ENCODE peak calls at places on chromosomes 3 and 15, in seven cellular contexts. L is tibial artery, D is A549, E is AG09309, P is HepG2, Q is fibroblast of lung, F is GM13977. C is an unnamed sample.

GRCh38 chr3:195910499-195910845 is 2.1 kb upstream of the TNK2 start:
- DNase-seq in E (no peak), F (no peak), P (no peak), D (no peak), Q (no peak), L (peak; percentile 60), C (no peak)

GRCh38 chr15:101445562-101446526 is 43.7 kb downstream of the PCSK6 start:
- DNase-seq in L (no peak), D (peak; percentile 22), Q (peak; percentile 10), P (peak; percentile 87), F (no peak), E (no peak), C (no peak)

GRCh38 chr15:91468861-91469260 is 368.8 kb downstream of the SV2B start:
- DNase-seq in D (no peak), L (no peak), Q (no peak), P (no peak), F (no peak), E (no peak), C (no peak)

GRCh38 chr3:30355622-30356021 is 250.8 kb upstream of the TGFBR2 start:
- DNase-seq in Q (peak; percentile 87), E (peak; percentile 13), P (no peak), L (no peak), D (no peak), F (no peak), C (no peak)

GRCh38 chr3:155676252-155676981 is 68.5 kb downstream of the PLCH1 start:
- DNase-seq in E (no peak), F (no peak), D (peak; percentile 13), P (no peak), L (no peak), Q (peak; percentile 68), C (no peak)

GRCh38 chr3:24365168-24365567 is 129.5 kb downstream of the THRB start:
- DNase-seq in F (no peak), D (peak; percentile 84), L (peak; percentile 90), E (peak; percentile 46), P (peak; percentile 90), Q (peak; percentile 85), C (no peak)

GRCh38 chr15:76366714-76367113 is 30.1 kb downstream of the ISL2 start:
- DNase-seq in Q (no peak), D (no peak), F (no peak), P (no peak), E (no peak), L (no peak), C (no peak)

GRCh38 chr3:111712294-111713180 is 117.4 kb upstream of the ZBED2 start:
- DNase-seq in F (no peak), L (peak; percentile 76), E (no peak), P (no peak), D (no peak), Q (peak; percentile 64), C (no peak)

GRCh38 chr15:68418611-68419161 is 13.3 kb downstream of the ITGA11 start:
- DNase-seq in P (no peak), Q (peak; percentile 79), L (peak; percentile 70), D (peak; percentile 52), E (no peak), F (no peak), C (no peak)

GRCh38 chr15:85412956-85413854 is 32.8 kb downstream of the AKAP13 start:
- DNase-seq in F (peak; percentile 91), P (peak; percentile 90), D (peak; percentile 93), Q (peak; percentile 93), E (no peak), L (peak; percentile 78), C (peak; percentile 89)

GRCh38 chr15:76251717-76252116 is 59.6 kb downstream of the ETFA start:
- DNase-seq in D (no peak), L (no peak), P (no peak), E (no peak), F (no peak), Q (no peak), C (no peak)

GRCh38 chr3:24164967-24165366 is 219.9 kb downstream of the NR1D2 start:
- DNase-seq in L (no peak), Q (no peak), P (no peak), F (no peak), D (no peak), E (no peak), C (no peak)

GRCh38 chr3:161875483-161875882 is 378.9 kb downstream of the OTOL1 start:
- DNase-seq in F (no peak), L (no peak), E (no peak), D (no peak), Q (no peak), P (no peak), C (no peak)

GRCh38 chr3:155870945-155871745 is 695 bp downstream of the GMPS start:
- DNase-seq in D (peak; percentile 43), F (peak; percentile 57), E (no peak), Q (peak; percentile 4), P (no peak), L (peak; percentile 83), C (peak; percentile 59)

GRCh38 chr3:115804200-115804599 is 180.9 kb downstream of the GAP43 start:
- DNase-seq in D (no peak), L (no peak), F (no peak), P (no peak), E (no peak), Q (no peak), C (no peak)

GRCh38 chr3:52827441-52827840 is 3.0 kb downstream of the ITIH4 start:
- DNase-seq in Q (peak; percentile 34), E (no peak), F (no peak), L (no peak), D (no peak), P (no peak), C (no peak)

GRCh38 chr3:50068134-50068533 is 20.6 kb upstream of the RBM5 start:
- DNase-seq in D (no peak), F (no peak), Q (peak; percentile 66), P (no peak), L (no peak), E (peak; percentile 17), C (no peak)

GRCh38 chr3:172808969-172809546 is 58.5 kb downstream of the ECT2 start:
- DNase-seq in E (peak; percentile 7), Q (peak; percentile 38), L (no peak), P (peak; percentile 7), F (no peak), D (peak; percentile 40), C (no peak)

DNA sequence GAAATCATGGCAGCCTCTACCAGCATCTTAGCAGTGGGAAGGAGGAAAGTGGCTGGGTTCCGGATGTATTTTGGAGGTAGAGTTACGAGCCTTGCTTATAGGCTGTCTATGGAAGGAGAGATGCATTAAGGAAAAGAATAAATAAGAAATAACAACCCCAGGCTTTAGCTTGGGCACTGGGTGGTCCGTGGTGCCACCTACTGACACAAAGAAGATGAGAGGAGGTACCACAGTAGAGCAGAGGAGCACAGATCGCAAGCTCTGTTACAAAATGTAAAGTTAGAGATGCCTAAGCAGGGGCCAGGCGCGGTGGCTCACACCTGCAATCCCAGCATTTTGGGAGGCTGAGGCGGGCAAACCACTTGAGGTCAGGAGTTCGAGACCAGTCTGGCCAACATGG is 74.8 kb downstream of the TMEM39A start:
- DNase-seq in L (no peak), P (no peak), E (no peak), F (no peak), Q (no peak), D (no peak), C (no peak)
- TF ChIP-seq CTCF in L (no peak), P (peak; percentile 11), E (peak; percentile 18), F (no peak), Q (no peak), D (no peak), C (no peak)

DNA sequence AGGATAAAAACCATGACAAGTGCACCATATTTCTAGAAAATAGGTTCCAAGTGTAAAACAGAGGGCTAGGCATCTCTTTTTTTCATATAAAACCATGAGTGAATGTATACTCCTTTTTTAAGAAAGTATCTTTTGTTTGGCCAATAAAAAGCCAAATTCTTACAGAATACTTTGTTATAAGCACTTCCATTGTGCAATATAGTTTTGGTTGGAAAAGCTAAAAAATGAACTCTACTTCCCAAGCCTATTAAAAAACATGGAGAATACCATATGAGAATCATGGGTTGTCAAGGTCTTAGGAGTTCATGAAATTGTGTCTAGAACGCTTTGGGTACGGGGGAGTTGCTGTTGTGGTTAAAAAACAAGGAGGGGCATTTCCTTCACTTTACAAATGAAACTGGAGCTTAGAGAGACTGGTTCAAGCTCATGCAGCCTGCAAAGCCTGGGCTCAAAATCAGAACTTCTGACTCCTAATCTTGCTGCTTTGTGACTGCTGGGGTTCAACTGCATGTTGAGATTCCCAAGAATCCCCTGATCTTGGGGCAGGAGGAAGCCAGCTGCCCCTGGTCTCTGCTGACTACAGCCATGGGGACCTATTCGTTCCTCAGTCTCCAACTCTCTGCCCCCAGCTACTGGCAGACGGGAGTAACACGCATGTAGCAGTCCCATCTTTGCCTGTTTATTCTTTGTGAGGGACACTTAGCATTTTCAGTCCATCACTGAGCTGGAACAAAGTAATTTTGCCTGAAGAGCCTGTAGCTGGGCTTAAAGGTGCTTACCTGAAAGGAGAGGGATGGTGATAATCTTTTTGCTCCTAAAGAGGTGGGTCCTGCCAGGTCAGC is 229.1 kb downstream of the CHST2 start:
- DNase-seq in P (no peak), Q (no peak), L (no peak), E (no peak), D (no peak), F (no peak), C (peak; percentile 39)
- TF ChIP-seq CTCF in P (no peak), Q (peak; percentile 2), L (no peak), E (peak; percentile 29), D (no peak), F (peak; percentile 39), C (no peak)

DNA sequence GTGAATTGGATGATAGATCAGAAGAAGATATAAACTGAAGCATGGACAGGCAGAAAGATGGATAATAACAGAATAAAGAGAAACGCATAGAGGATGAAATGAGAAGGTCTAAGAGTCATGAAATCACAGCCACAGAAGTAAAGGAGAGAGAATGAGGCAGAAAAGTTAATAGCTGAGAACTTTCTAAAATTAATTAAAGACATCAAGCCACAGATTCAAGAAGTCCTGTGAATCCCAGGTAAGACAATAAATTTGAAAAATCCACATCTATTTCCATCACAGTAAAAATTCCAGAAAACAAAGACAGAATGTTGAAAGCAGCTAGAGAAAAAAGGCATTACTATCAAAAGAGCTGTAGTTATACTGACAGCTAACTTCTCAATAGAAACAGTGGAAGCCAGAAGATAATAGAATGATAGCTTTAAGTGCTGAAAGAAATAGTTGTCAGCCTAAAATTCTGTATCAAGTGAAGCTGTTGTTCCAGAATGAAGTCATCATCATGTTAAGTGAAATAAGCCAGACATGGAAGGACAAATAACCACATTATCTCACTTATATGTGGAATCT is 12.0 kb downstream of the ACVR2B start:
- DNase-seq in L (no peak), D (no peak), F (no peak), E (no peak), Q (no peak), P (no peak), C (no peak)
- TF ChIP-seq CTCF in L (no peak), D (no peak), F (no peak), E (no peak), Q (no peak), P (no peak), C (no peak)

GRCh38 chr3:169342652-169343051 is 320.9 kb downstream of the MECOM start:
- DNase-seq in D (no peak), P (no peak), L (no peak), E (no peak), Q (no peak), F (no peak), C (no peak)

GRCh38 chr3:169348276-169348675 is 315.2 kb downstream of the MECOM start:
- DNase-seq in L (no peak), D (no peak), P (no peak), Q (no peak), E (no peak), F (no peak), C (no peak)

GRCh38 chr3:169347597-169347996 is 315.9 kb downstream of the MECOM start:
- DNase-seq in L (no peak), F (no peak), P (no peak), E (no peak), Q (no peak), D (no peak), C (no peak)

GRCh38 chr3:169344465-169344864 is 319.0 kb downstream of the MECOM start:
- DNase-seq in F (no peak), L (no peak), P (no peak), Q (peak; percentile 63), E (no peak), D (no peak), C (no peak)

GRCh38 chr3:169345662-169346331 is 317.7 kb downstream of the MECOM start:
- DNase-seq in F (no peak), D (no peak), L (no peak), P (no peak), E (no peak), Q (no peak), C (no peak)
- TF ChIP-seq CTCF in F (no peak), D (no peak), L (no peak), P (no peak), E (no peak), Q (no peak), C (no peak)